ENCODE peak calls at places on chromosomes 6 and 20, in seven cellular contexts. Q is prostate gland, J is ovary, S is cardiac muscle cell, F is vagina, U is A549, D is sigmoid colon. I is an unnamed sample.

GRCh38 chr20:50607850-50608749 is 83.2 kb downstream of the RIPOR3 start:
- DNase-seq in Q (no peak), J (no peak), S (no peak), F (no peak), U (no peak), D (no peak), I (no peak)

GRCh38 chr6:42188406-42188805 is 6.3 kb downstream of the GUCA1B start:
- DNase-seq in Q (no peak), J (no peak), S (no peak), F (no peak), U (no peak), D (no peak), I (no peak)

GRCh38 chr6:74357329-74357728 is 661.3 kb downstream of the CD109 start:
- DNase-seq in Q (no peak), J (no peak), S (no peak), F (no peak), U (no peak), D (no peak), I (peak; percentile 14)

GRCh38 chr6:7200598-7201443 is 93.1 kb downstream of the RREB1 start:
- DNase-seq in Q (peak; percentile 93), J (no peak), S (no peak), F (no peak), U (no peak), D (no peak), I (no peak)

GRCh38 chr6:154705471-154706113 is 27.6 kb upstream of the SCAF8 start:
- DNase-seq in Q (no peak), J (peak; percentile 21), S (no peak), F (no peak), U (no peak), D (no peak), I (no peak)

GRCh38 chr6:127518710-127519468 is at the start of gene MTCL3:
- DNase-seq in Q (no peak), J (no peak), S (no peak), F (no peak), U (peak; percentile 76), D (no peak), I (peak; percentile 39)

GRCh38 chr6:109865968-109866367 is 112.1 kb upstream of the GPR6 start:
- DNase-seq in Q (no peak), J (no peak), S (no peak), F (no peak), U (no peak), D (no peak), I (no peak)

GRCh38 chr6:84453499-84453898 is 226.1 kb upstream of the CEP162 start:
- DNase-seq in Q (no peak), J (no peak), S (no peak), F (no peak), U (no peak), D (no peak), I (no peak)

GRCh38 chr20:18904624-18905023 is 91.0 kb downstream of the SCP2D1 start:
- DNase-seq in Q (no peak), J (peak; percentile 39), S (no peak), F (no peak), U (no peak), D (no peak), I (no peak)

GRCh38 chr6:29651413-29652197 is 5.3 kb upstream of the MOG start:
- DNase-seq in Q (no peak), J (no peak), S (peak; percentile 37), F (no peak), U (peak; percentile 51), D (no peak), I (no peak)

GRCh38 chr20:36474563-36474962 is 66.8 kb upstream of the MYL9 start:
- DNase-seq in Q (no peak), J (no peak), S (no peak), F (no peak), U (no peak), D (no peak), I (no peak)
- H3K27ac ChIP-seq in Q (no peak overlapping the region), J (no peak overlapping the region), S (peak overlapping the region; percentile 3), F (peak overlapping the region; percentile 90), U (peak overlapping the region; percentile 6), D (peak overlapping the region; percentile 81), I (no peak overlapping the region)

DNA sequence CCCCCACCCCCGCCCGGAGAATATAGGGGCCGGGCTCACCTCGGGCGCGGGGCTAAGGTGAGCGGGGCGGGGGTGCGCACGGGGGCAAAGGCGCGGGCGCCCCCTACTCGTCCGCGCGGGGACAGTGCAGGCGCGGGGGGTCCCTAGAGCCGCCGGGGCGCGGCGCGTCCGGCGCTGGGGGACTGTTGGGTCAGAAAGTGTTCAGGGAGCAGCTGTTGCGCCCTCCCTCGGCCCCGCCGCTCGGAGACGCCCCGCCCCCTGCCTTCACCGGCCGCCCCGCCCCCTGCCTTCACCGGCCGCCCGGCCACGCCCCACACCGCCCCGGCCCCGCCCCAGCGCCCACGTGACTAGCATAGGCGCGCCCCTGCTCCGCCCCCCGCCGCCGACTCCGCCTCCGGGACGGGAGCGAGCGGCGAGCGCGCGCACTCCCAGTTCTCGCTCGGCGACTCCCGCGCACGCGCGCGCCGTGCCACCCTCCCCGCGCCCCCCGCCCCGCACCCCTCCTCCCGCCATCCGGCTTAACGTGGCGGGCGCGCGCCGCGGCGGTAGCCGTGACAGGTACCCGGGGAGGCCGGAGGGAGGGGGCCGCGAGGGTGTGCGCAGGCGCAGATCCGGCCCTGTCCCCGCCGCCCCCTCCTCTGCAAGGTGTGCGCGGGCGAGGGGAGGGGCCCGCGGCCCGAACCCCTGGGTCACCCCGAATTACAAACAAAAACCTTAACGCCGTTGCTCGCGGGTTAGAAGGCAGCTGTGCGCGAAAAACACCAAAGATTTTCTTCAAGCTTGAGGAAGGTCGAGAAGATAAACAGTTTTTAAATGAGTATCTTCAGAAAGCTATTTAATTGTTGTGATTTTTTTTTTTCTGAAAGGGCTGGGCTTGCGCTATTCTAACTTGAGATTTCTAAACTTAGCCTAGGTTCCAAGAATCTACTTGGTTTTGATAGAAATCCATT is 704 bp upstream of the ZNF217 start:
- DNase-seq in Q (peak; percentile 96), J (peak; percentile 98), S (peak; percentile 98), F (peak; percentile 97), U (peak; percentile 48), D (peak; percentile 98), I (peak; percentile 98)
- H3K4me1 ChIP-seq in Q (no peaks in the 10 kb centered on the region), J (peaks cover 2% of the 10 kb centered on the region), S (peaks cover 33% of the 10 kb centered on the region), F (peaks cover 36% of the 10 kb centered on the region), U (peaks cover 35% of the 10 kb centered on the region), D (peaks cover 14% of the 10 kb centered on the region), I (peaks cover 8% of the 10 kb centered on the region)

DNA sequence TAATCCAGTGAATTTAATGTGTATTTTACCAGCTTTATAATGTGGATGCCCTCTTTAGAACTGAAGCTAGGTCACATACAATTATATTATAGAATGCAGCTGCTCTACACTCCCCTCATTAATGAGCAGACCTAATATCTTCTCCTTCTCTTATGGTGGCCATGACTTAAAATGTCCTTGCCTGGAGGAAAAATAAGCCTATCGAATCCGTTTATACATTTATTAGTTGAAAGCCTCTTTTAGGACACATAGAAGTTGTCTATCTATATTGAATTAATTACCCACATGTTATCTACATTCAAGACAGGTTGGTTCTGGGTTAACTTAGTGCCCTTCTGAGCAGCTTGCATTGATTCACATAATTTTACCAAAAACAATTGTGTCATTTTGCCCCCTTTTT is 1716.8 kb downstream of the HACE1 start:
- DNase-seq in Q (no peak), J (no peak), S (no peak), F (no peak), U (no peak), D (no peak), I (no peak)
- H3K27ac ChIP-seq in Q (no peak overlapping the region), J (no peak overlapping the region), S (no peak overlapping the region), F (no peak overlapping the region), U (no peak overlapping the region), D (no peak overlapping the region), I (no peak overlapping the region)

GRCh38 chr6:157603314-157603940 is 219.6 kb upstream of the SNX9 start:
- DNase-seq in Q (no peak), J (no peak), S (no peak), F (no peak), U (no peak), D (no peak), I (no peak)
- H3K4me1 ChIP-seq in Q (no peaks in the 10 kb centered on the region), J (no peaks in the 10 kb centered on the region), S (peaks cover 2% of the 10 kb centered on the region), F (no peaks in the 10 kb centered on the region), U (no peaks in the 10 kb centered on the region), D (no peaks in the 10 kb centered on the region), I (peaks cover 9% of the 10 kb centered on the region)

GRCh38 chr6:90370493-90370959 is 73.9 kb upstream of the BACH2 start:
- DNase-seq in Q (no peak), J (no peak), S (no peak), F (no peak), U (no peak), D (no peak), I (no peak)
- H3K27ac ChIP-seq in Q (no peak overlapping the region), J (no peak overlapping the region), S (no peak overlapping the region), F (no peak overlapping the region), U (no peak overlapping the region), D (no peak overlapping the region), I (no peak overlapping the region)

GRCh38 chr6:158810149-158811095 is 8.7 kb downstream of the EZR start:
- DNase-seq in Q (no peak), J (no peak), S (no peak), F (no peak), U (no peak), D (no peak), I (no peak)

GRCh38 chr6:158808442-158808833 is 10.7 kb downstream of the EZR start:
- DNase-seq in Q (peak; percentile 91), J (no peak), S (no peak), F (no peak), U (no peak), D (no peak), I (no peak)

GRCh38 chr6:158808918-158809678 is 10.1 kb downstream of the EZR start:
- DNase-seq in Q (no peak), J (no peak), S (no peak), F (no peak), U (no peak), D (no peak), I (no peak)

GRCh38 chr6:158805698-158806373 is 13.3 kb downstream of the EZR start:
- DNase-seq in Q (no peak), J (no peak), S (no peak), F (no peak), U (no peak), D (no peak), I (no peak)

DNA sequence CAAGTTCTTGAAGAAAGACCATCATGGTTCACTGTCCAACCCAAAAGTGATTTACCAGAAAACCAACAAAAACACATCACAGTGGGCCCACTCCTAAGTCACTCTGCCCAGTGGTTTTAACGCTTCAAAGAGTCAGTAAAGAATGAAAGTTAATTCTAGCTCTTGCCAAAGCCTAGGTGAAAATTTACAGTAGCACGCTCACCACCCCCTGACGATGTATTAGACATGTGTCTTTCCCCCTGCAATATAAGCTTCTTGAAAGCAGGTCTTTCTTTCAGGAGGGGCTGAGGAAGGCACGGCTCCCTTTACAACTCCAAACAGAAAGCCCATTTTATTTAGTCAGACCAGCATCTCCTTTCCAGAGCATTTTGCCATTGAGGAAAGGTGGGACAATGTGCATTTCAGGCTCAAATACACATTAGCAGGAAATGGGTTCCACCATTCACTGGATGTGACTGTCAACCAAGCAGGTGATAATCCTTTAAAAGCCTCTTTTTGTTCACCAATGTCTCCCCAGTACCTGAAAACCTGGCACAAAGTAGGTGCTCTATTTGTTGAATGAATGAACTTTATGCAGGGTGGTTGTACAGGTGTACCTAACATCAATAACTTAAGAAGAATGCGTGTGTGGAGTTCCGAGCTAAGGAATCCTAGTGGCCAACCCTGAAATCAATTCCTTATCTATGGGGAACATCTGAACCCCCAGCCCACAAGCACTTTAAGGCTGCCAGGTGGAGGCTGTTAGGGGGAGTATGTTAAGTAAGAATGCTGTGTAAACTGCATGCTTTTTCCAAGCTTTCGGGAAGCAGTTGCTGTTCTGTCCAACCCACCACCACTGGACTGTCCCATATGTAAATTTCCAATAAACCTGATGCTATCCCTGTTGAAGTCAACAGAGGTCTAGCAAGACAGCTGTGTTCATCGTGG is 11.4 kb downstream of the EZR start:
- DNase-seq in Q (no peak), J (no peak), S (no peak), F (no peak), U (no peak), D (no peak), I (no peak)
- H3K4me1 ChIP-seq in Q (peaks cover 23% of the 10 kb centered on the region), J (peaks cover 5% of the 10 kb centered on the region), S (peaks cover 45% of the 10 kb centered on the region), F (peaks cover 23% of the 10 kb centered on the region), U (peaks cover 97% of the 10 kb centered on the region), D (peaks cover 2% of the 10 kb centered on the region), I (peaks cover 10% of the 10 kb centered on the region)